ENCODE peak calls at places on chromosomes 6 and 20, in five cellular contexts. P, O, U, D and Y are unnamed samples.

GRCh38 chr6:1226208-1227099 is 85.4 kb upstream of the FOXQ1 start:
- DNase-seq in P (no peak), O (no peak), U (no peak), D (no peak), Y (no peak)

GRCh38 chr20:45097485-45098095 is 3.3 kb downstream of the KCNS1 start:
- DNase-seq in P (peak), O (no peak), U (no peak), D (no peak), Y (no peak)

GRCh38 chr20:41177636-41178035 is 40.3 kb downstream of the PLCG1 start:
- DNase-seq in P (no peak), O (no peak), U (peak), D (no peak), Y (peak)

GRCh38 chr20:30985386-30985785 is 272.1 kb upstream of the DEFB115 start:
- DNase-seq in P (no peak), O (no peak), U (no peak), D (no peak), Y (no peak)

GRCh38 chr6:42963855-42964605 is 3.5 kb downstream of the GNMT start:
- DNase-seq in P (peak), O (no peak), U (no peak), D (no peak), Y (peak)

GRCh38 chr20:60957621-60958020 is 294.4 kb upstream of the CDH4 start:
- DNase-seq in P (no peak), O (no peak), U (no peak), D (no peak), Y (no peak)

GRCh38 chr20:24708411-24709295 is 239.2 kb downstream of the SYNDIG1 start:
- DNase-seq in P (no peak), O (no peak), U (no peak), D (no peak), Y (peak)

GRCh38 chr20:24910461-24910860 is 38.6 kb upstream of the CST7 start:
- DNase-seq in P (no peak), O (no peak), U (no peak), D (no peak), Y (peak)

GRCh38 chr6:147078602-147079001 is 125.6 kb upstream of the STXBP5 start:
- DNase-seq in P (no peak), O (no peak), U (no peak), D (no peak), Y (no peak)

GRCh38 chr6:139753198-139753861 is 378.9 kb upstream of the CITED2 start:
- DNase-seq in P (no peak), O (no peak), U (no peak), D (peak), Y (no peak)